ENCODE peak calls at places on chromosome 3, in six cellular contexts. O is IMR-90, R is neuronal stem cell, E is mesenchymal stem cell, D is mesendoderm, F is trophoblast cell. Y is an unnamed sample.

GRCh38 chr3:31941230-31941632 is 39.8 kb downstream of the OSBPL10 start:
- DNase-seq in O (no peak), R (no peak), E (no peak), D (no peak), F (no peak), Y (no peak)

GRCh38 chr3:176780766-176781165 is 416.5 kb downstream of the TBL1XR1 start:
- DNase-seq in O (no peak), R (peak), E (no peak), D (no peak), F (no peak), Y (no peak)

GRCh38 chr3:172856766-172857742 is 106.5 kb downstream of the ECT2 start:
- DNase-seq in O (no peak), R (no peak), E (peak), D (peak), F (peak), Y (no peak)

GRCh38 chr3:135239485-135239884 is 444.4 kb downstream of the EPHB1 start:
- DNase-seq in O (no peak), R (no peak), E (no peak), D (no peak), F (no peak), Y (no peak)

GRCh38 chr3:43246956-43247355 is 39.4 kb upstream of the SNRK start:
- DNase-seq in O (no peak), R (peak), E (no peak), D (peak), F (no peak), Y (no peak)

GRCh38 chr3:143465638-143466037 is 346.1 kb downstream of the CHST2 start:
- DNase-seq in O (no peak), R (no peak), E (no peak), D (no peak), F (no peak), Y (no peak)

GRCh38 chr3:10327592-10327991 is 6.7 kb upstream of the SEC13 start:
- DNase-seq in O (no peak), R (no peak), E (no peak), D (no peak), F (no peak), Y (no peak)

GRCh38 chr3:141050576-141050912 is 603 bp upstream of the SPSB4 start:
- DNase-seq in O (no peak), R (no peak), E (no peak), D (peak), F (no peak), Y (peak)

GRCh38 chr3:177554900-177555759 is 357.8 kb upstream of the TBL1XR1 start:
- DNase-seq in O (peak), R (no peak), E (peak), D (peak), F (peak), Y (no peak)

GRCh38 chr3:25962255-25962654 is 172.4 kb downstream of the OXSM start:
- DNase-seq in O (no peak), R (no peak), E (no peak), D (peak), F (peak), Y (peak)

GRCh38 chr3:148518520-148518919 is 179.2 kb upstream of the AGTR1 start:
- DNase-seq in O (no peak), R (no peak), E (no peak), D (no peak), F (no peak), Y (no peak)

GRCh38 chr3:10836676-10837075 is 20.6 kb downstream of the SLC6A11 start:
- DNase-seq in O (no peak), R (no peak), E (no peak), D (no peak), F (no peak), Y (no peak)

GRCh38 chr3:127484601-127485388 is 105.7 kb downstream of the TPRA1 start:
- DNase-seq in O (no peak), R (no peak), E (no peak), D (no peak), F (no peak), Y (peak)

GRCh38 chr3:107124885-107125284 is 252.4 kb upstream of the CCDC54 start:
- DNase-seq in O (peak), R (no peak), E (peak), D (peak), F (peak), Y (no peak)

GRCh38 chr3:166291510-166291909 is 454.3 kb upstream of the BCHE start:
- DNase-seq in O (no peak), R (no peak), E (no peak), D (peak), F (no peak), Y (peak)

GRCh38 chr3:46933261-46933660 is 43.3 kb downstream of the CCDC12 start:
- DNase-seq in O (no peak), R (no peak), E (no peak), D (no peak), F (no peak), Y (no peak)

GRCh38 chr3:44001072-44001471 is 240.6 kb upstream of the TOPAZ1 start:
- DNase-seq in O (no peak), R (no peak), E (no peak), D (no peak), F (no peak), Y (no peak)

DNA sequence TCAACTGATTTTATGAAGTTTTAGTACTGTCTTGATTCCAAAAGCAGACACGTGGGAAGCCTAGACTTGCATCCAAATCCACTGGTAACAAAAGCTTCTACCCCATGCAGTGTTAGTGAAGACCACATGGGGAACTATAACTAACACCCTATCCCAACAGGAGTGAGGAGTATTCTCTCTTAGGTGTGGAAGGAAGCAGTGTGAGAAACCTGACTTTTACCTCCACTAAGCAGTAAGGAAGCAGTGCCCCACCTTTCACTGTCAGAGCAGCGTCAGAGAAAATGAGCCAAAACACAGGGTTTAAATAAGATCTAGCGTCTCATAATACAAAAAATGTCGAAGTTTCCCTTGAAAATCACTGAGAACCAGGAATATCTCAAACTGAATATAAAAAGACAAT is 60.5 kb downstream of the DLG1 start:
- DNase-seq in O (no peak), R (no peak), E (no peak), D (no peak), F (no peak), Y (no peak)
- H3K23ac ChIP-seq in O (no peak), R (no peak), E (no peak), D (no peak), F (no peak), Y (no peak)

DNA sequence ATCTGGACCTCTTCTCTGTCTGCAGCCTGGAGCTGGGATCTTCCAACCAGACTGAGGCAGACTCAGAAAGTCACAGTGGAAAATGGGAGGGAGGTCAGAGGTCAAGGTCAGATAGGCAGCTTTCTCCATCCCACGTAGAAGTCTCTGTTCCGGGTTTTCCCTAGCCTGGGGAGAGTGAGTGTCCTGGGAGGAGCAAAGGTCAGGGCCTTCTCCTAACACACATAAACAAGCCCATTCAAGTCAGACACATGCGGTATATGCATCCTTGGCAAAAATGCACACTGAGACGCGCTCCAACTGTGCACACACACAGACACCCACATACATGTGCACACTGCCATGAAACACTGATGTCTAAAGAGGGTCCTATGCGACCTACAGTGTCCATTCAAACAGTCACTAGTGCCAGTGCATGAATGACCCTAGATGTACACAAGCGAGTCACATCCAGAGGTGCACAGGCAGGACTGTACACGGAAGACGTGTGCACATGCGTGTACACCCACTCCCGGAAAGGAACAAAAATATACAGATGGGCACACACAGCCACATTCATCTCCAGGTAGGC is 681 bp downstream of the TWF2 start:
- DNase-seq in O (peak), R (no peak), E (peak), D (no peak), F (no peak), Y (no peak)
- H3K23ac ChIP-seq in O (peak), R (no peak), E (no peak), D (no peak), F (no peak), Y (no peak)

DNA sequence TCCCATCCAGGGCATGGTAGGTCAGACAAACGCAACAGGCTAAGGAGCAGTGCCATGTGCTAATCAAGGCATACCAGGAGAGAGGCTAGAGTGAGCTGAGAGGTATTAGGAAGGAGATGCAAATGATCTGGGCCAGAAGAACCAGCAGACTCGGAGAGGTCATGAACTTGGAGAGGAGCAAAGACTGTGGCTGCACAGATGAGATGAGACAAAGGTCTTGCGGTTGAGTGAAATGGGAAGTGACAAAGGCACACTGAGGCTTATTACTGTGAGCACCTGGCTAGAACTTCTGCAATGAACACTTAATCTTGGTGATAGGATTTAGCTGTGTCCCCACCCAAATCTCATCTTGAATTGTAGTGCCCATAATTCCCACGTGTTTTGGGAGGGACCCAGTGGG is 380.2 kb downstream of the ULK4 start:
- DNase-seq in O (no peak), R (no peak), E (no peak), D (no peak), F (no peak), Y (no peak)
- H3K23ac ChIP-seq in O (no peak), R (no peak), E (no peak), D (no peak), F (no peak), Y (no peak)

DNA sequence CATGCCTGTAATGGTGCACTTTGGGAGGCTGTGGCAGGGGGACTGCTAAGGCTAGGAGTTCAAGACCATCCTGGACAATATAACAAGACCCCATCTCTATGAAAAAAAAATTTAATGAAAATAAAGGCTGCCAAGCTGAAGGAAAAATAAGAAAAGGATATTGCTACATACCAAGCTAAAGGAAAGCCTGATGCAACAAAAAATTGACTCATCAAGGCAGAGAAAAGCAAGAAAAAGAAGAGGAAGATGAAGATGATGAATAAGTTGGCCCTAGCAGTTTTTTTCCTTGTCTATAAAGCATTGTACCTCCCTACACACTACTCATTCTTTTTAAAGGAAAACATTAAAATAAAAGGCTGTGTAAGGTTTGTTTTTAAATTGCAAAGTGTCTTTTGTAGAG is 441.9 kb upstream of the MDFIC2 start:
- DNase-seq in O (peak), R (no peak), E (no peak), D (no peak), F (no peak), Y (no peak)
- H3K23ac ChIP-seq in O (no peak), R (no peak), E (no peak), D (no peak), F (no peak), Y (no peak)

DNA sequence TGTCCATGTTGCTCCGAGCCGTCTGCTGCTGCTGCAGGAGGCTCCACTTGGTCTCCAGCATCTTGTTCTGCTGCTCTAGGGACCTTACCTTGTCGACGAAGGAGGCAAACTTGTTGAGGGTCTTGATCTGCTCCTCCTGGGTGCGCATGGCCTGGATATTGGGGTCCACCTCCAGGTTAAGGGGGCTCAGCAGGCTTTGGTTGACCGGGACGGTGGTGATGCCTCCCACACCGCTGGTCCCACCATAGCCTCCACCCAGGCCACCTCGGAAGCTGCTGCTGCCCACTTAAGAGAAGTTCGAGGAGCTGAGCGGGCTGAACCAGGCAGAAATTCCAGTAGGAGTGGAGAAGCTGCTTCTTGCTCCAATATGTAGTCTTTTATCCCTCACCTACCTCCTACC is 180.7 kb upstream of the SYNPR start:
- DNase-seq in O (no peak), R (no peak), E (no peak), D (no peak), F (no peak), Y (no peak)
- H3K23ac ChIP-seq in O (no peak), R (no peak), E (no peak), D (no peak), F (no peak), Y (no peak)

GRCh38 chr3:124333931-124334640 is 342.2 kb upstream of the ROPN1 start:
- DNase-seq in O (no peak), R (no peak), E (no peak), D (peak), F (peak), Y (no peak)

GRCh38 chr3:124325248-124325647 is 333.3 kb upstream of the ROPN1 start:
- DNase-seq in O (no peak), R (no peak), E (no peak), D (no peak), F (no peak), Y (no peak)

DNA sequence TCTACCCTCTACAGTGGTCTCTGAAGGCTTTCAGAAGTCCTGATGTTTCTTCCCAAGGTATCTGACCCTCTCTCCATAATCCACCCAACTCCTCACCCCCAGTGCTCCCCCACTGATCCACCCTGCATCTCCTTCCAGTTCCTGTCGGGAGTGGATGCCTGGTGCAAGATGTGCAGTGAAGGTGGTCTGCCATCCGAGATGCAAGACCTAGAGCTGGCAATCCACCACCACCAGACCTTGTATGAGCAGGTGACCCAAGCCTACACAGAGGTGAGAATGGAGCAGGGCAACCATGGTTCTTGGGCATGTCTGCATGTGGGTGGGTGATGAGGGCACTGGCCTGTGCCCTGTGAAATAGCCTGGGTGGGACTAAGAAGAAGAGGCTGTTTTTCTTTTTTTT is 337.8 kb upstream of the ROPN1 start:
- DNase-seq in O (no peak), R (no peak), E (no peak), D (no peak), F (no peak), Y (no peak)
- H3K23ac ChIP-seq in O (no peak), R (peak), E (no peak), D (no peak), F (no peak), Y (no peak)

DNA sequence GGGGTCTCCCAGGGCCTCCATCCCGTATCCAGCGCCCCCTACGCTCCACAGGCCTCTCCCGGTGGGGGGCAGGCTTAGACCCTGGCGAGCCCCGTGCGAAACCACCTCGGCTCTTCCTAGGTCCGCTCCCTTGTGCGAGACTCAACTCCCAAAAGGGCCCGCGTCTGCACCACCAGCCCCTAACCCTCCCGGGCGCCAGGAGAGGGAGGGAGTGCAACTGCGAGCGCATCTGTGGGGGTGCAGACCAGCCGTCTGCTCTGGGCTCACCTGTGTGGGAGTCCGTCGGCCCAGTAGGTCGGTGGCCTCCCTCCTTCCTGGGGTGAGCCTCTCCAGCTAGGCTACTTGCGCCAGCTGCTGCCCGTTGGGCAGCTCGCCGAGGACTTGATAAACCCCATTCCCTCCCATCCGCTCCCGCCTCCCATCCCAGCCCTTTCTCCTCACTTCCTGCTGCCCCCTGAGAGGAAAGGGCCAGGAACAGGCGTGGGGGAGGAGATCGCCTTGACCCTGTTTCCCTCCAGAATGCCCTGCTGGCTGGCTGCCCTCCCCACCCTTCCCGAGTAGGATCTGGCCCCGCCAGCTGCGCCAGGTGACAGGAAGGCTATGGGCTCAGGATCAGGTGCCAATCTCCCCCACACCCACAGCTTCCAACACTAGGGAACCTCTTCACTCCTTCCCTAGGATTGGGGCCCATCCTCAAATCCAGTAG is at the start of gene HYAL2:
- DNase-seq in O (no peak), R (no peak), E (no peak), D (peak), F (no peak), Y (peak)
- H3K23ac ChIP-seq in O (peak), R (peak), E (no peak), D (peak), F (no peak), Y (no peak)

DNA sequence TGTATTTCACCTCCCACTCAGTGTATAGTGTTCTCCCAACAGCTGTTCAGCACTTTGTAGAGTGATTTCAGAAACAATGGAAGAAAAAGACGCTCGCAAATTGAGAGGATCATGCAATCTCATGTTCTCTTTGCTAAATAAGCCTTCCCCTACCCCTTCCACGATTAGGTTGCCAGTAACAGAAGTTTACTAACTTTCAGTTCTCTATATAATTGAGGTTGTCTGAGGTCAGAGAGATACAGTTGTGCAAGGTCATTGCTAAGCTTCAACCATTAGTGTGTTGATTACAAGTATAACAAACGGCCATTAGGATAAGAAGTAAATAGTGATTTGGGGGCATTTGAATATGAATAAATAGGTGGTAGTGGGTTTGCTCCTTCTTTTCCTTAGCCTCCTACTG is 99.6 kb downstream of the TUSC7 start:
- DNase-seq in O (no peak), R (no peak), E (no peak), D (no peak), F (no peak), Y (no peak)
- H3K23ac ChIP-seq in O (no peak), R (no peak), E (no peak), D (no peak), F (no peak), Y (no peak)

Y was measured in H9.